ENCODE peak calls at places on chromosomes 11 and 22, in five cellular contexts. N, I, L, W and K are unnamed samples.

GRCh38 chr11:102064316-102064715 is 17.1 kb downstream of the CFAP300 start:
- DNase-seq in N (no peak), I (no peak), L (no peak), W (no peak), K (no peak)

GRCh38 chr22:37996515-37997246 is 12.3 kb upstream of the SOX10 start:
- DNase-seq in N (no peak), I (no peak), L (no peak), W (no peak), K (no peak)

GRCh38 chr22:49749885-49750510 is 77.7 kb downstream of the BRD1 start:
- DNase-seq in N (no peak), I (no peak), L (no peak), W (peak; percentile 28), K (no peak)

GRCh38 chr11:118142081-118142480 is 10.5 kb downstream of the SCN4B start:
- DNase-seq in N (no peak), I (no peak), L (no peak), W (no peak), K (no peak)

GRCh38 chr11:124394408-124394807 is 4.4 kb downstream of the OR8B3 start:
- DNase-seq in N (peak; percentile 47), I (no peak), L (no peak), W (no peak), K (no peak)

GRCh38 chr11:93945596-93945995 is 75.6 kb upstream of the HEPHL1 start:
- DNase-seq in N (no peak), I (no peak), L (no peak), W (no peak), K (no peak)

GRCh38 chr22:24333301-24333700 is 62.7 kb downstream of the SPECC1L start:
- DNase-seq in N (peak; percentile 90), I (no peak), L (no peak), W (no peak), K (no peak)

GRCh38 chr22:27993201-27993635 is 74.2 kb upstream of the PITPNB start:
- DNase-seq in N (no peak), I (no peak), L (no peak), W (no peak), K (no peak)

GRCh38 chr11:27720277-27720830 is 20.1 kb upstream of the BDNF start:
- DNase-seq in N (peak; percentile 68), I (peak; percentile 67), L (peak; percentile 52), W (peak; percentile 62), K (no peak)

GRCh38 chr11:26522912-26523610 is 49.0 kb downstream of the MUC15 start:
- DNase-seq in N (peak; percentile 6), I (no peak), L (no peak), W (no peak), K (no peak)

GRCh38 chr22:17243524-17243923 is 24.3 kb upstream of the ADA2 start:
- DNase-seq in N (no peak), I (no peak), L (no peak), W (no peak), K (peak; percentile 84)

GRCh38 chr11:128830836-128831780 is 36.0 kb downstream of the KCNJ1 start:
- DNase-seq in N (peak; percentile 84), I (peak; percentile 25), L (peak; percentile 69), W (peak; percentile 79), K (peak; percentile 69)

GRCh38 chr11:15258433-15259350 is 144.0 kb downstream of the INSC start:
- DNase-seq in N (peak; percentile 34), I (peak; percentile 38), L (no peak), W (no peak), K (no peak)

GRCh38 chr11:122339661-122340060 is 223.6 kb upstream of the BLID start:
- DNase-seq in N (no peak), I (no peak), L (no peak), W (peak; percentile 14), K (no peak)

GRCh38 chr11:76674517-76675400 is 4.2 kb upstream of the LRRC32 start:
- DNase-seq in N (no peak), I (no peak), L (no peak), W (no peak), K (peak; percentile 59)

GRCh38 chr11:112159098-112159761 is 4.7 kb downstream of the IL18 start:
- DNase-seq in N (no peak), I (no peak), L (no peak), W (no peak), K (no peak)

GRCh38 chr11:19121646-19122045 is 4.7 kb downstream of the ZDHHC13 start:
- DNase-seq in N (peak; percentile 4), I (no peak), L (no peak), W (no peak), K (no peak)

GRCh38 chr11:87290304-87290922 is 252.7 kb downstream of the TMEM135 start:
- DNase-seq in N (peak; percentile 64), I (peak; percentile 42), L (peak; percentile 25), W (peak; percentile 50), K (no peak)

GRCh38 chr22:29062286-29062949 is 787 bp upstream of the C22orf31 start:
- DNase-seq in N (no peak), I (no peak), L (no peak), W (no peak), K (no peak)

GRCh38 chr11:35235944-35236666 is 97.1 kb downstream of the CD44 start:
- DNase-seq in N (no peak), I (peak; percentile 8), L (no peak), W (no peak), K (no peak)

GRCh38 chr11:92480519-92480918 is 255.9 kb downstream of the FAT3 start:
- DNase-seq in N (peak; percentile 11), I (no peak), L (no peak), W (no peak), K (no peak)

GRCh38 chr11:23991140-23991539 is 505.7 kb upstream of the LUZP2 start:
- DNase-seq in N (peak; percentile 90), I (no peak), L (no peak), W (no peak), K (no peak)

GRCh38 chr22:38758276-38758945 is 2.6 kb upstream of the SUN2 start:
- DNase-seq in N (no peak), I (no peak), L (no peak), W (no peak), K (no peak)

GRCh38 chr11:129618046-129618569 is 197.5 kb upstream of the TMEM45B start:
- DNase-seq in N (no peak), I (no peak), L (no peak), W (no peak), K (no peak)

GRCh38 chr22:50733521-50734342 is 4.3 kb upstream of the ACR start:
- DNase-seq in N (peak; percentile 59), I (no peak), L (no peak), W (peak; percentile 84), K (no peak)

GRCh38 chr11:80822248-80822647 is 1381.4 kb upstream of the TENM4 start:
- DNase-seq in N (no peak), I (no peak), L (no peak), W (peak; percentile 1), K (no peak)

GRCh38 chr11:55732936-55733335 is 40.3 kb upstream of the OR5D13 start:
- DNase-seq in N (no peak), I (no peak), L (no peak), W (no peak), K (no peak)

GRCh38 chr22:28900379-28900778 is 17.0 kb downstream of the ZNRF3 start:
- DNase-seq in N (no peak), I (no peak), L (no peak), W (no peak), K (no peak)

GRCh38 chr11:74366576-74366975 is 31.7 kb downstream of the PGM2L1 start:
- DNase-seq in N (peak; percentile 76), I (no peak), L (no peak), W (no peak), K (no peak)

GRCh38 chr11:1223346-1224108 is 661 bp downstream of the MUC5B start:
- DNase-seq in N (no peak), I (no peak), L (no peak), W (peak; percentile 26), K (no peak)

GRCh38 chr22:19196841-19197612 is 18.5 kb upstream of the SLC25A1 start:
- DNase-seq in N (no peak), I (no peak), L (no peak), W (no peak), K (no peak)

GRCh38 chr22:20204281-20204680 is 53.4 kb upstream of the CCDC188 start:
- DNase-seq in N (no peak), I (no peak), L (no peak), W (no peak), K (no peak)

GRCh38 chr22:20205464-20205963 is 54.7 kb upstream of the CCDC188 start:
- DNase-seq in N (no peak), I (no peak), L (no peak), W (no peak), K (no peak)

GRCh38 chr22:20201837-20202392 is 51.1 kb upstream of the CCDC188 start:
- DNase-seq in N (no peak), I (no peak), L (no peak), W (no peak), K (no peak)

GRCh38 chr22:20204821-20205220 is 54.0 kb upstream of the CCDC188 start:
- DNase-seq in N (no peak), I (no peak), L (no peak), W (no peak), K (no peak)

GRCh38 chr22:20203142-20204099 is 52.6 kb upstream of the CCDC188 start:
- DNase-seq in N (peak; percentile 1), I (no peak), L (peak; percentile 89), W (peak; percentile 62), K (no peak)
- TF ChIP-seq RCOR1 in N (no peak), I (no peak), L (no peak), W (no peak), K (no peak)

GRCh38 chr11:4903484-4903883 is at the start of gene OR51A7:
- DNase-seq in N (no peak), I (no peak), L (no peak), W (no peak), K (no peak)
- TF ChIP-seq RCOR1 in N (no peak), I (no peak), L (no peak), W (no peak), K (no peak)

DNA sequence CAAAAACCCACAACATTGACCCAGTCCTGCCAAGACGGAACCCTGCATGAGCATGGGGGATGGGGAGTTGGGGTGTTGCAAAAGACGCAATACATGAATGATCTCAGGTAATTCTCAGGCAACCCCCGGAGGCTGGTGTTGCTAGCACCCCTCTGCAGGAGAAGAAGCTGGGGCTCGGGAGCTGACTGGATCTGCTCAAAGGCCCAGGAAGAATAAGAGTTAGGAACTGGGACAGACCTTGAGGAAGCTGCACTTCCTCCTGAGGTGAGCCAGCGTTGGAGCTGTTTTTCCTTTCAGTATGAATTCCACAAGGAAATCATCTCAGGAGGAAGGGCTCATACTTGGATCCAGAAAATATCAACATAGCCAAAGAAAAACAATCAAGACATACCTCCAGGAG is at the start of gene KRTAP5-9:
- DNase-seq in N (no peak), I (no peak), L (no peak), W (no peak), K (no peak)
- TF ChIP-seq RCOR1 in N (no peak), I (no peak), L (no peak), W (no peak), K (no peak)

GRCh38 chr11:9758676-9759518 is 95.0 kb downstream of the SWAP70 start:
- DNase-seq in N (peak; percentile 64), I (peak; percentile 71), L (peak; percentile 66), W (peak; percentile 92), K (no peak)

GRCh38 chr11:9760180-9760550 is 96.3 kb downstream of the SWAP70 start:
- DNase-seq in N (peak; percentile 95), I (no peak), L (no peak), W (no peak), K (no peak)

GRCh38 chr11:9757809-9758675 is 94.2 kb downstream of the SWAP70 start:
- DNase-seq in N (peak; percentile 72), I (peak; percentile 92), L (peak; percentile 99), W (peak; percentile 99), K (no peak)

GRCh38 chr11:9761441-9761945 is 97.6 kb downstream of the SWAP70 start:
- DNase-seq in N (no peak), I (no peak), L (no peak), W (no peak), K (no peak)

GRCh38 chr11:9759519-9760179 is 95.8 kb downstream of the SWAP70 start:
- DNase-seq in N (peak; percentile 100), I (peak; percentile 93), L (peak; percentile 42), W (peak; percentile 47), K (peak; percentile 74)
- TF ChIP-seq RCOR1 in N (peak; percentile 96), I (no peak), L (no peak), W (no peak), K (no peak)